ENCODE peak calls at places on chromosome 9, in nine cellular contexts. R is neural crest cell, T is astrocyte of the spinal cord, O is Panc1, X is AG10803, Q is endothelial cell, P is stomach, Z is type B pancreatic cell, B is prostate gland. L is an unnamed sample.

GRCh38 chr9:15738011-15738410 is 185.2 kb downstream of the CCDC171 start:
- DNase-seq in B (no peak), T (peak), R (no peak), Q (no peak), X (no peak), Z (no peak), O (no peak), P (no peak), L (no peak)

GRCh38 chr9:6545017-6545691 is 100.4 kb downstream of the GLDC start:
- DNase-seq in Q (no peak), X (no peak), T (peak), P (no peak), O (peak), R (no peak), Z (no peak), B (no peak), L (no peak)

GRCh38 chr9:132114102-132114707 is 34.5 kb upstream of the MED27 start:
- DNase-seq in X (peak), Q (peak), T (peak), R (peak), Z (peak), P (peak), O (no peak), B (peak), L (peak)

GRCh38 chr9:105911104-105911911 is 217.0 kb downstream of the TMEM38B start:
- DNase-seq in P (no peak), Q (no peak), O (no peak), R (no peak), X (peak), T (peak), B (no peak), Z (no peak), L (no peak)

GRCh38 chr9:73269430-73270101 is 117.9 kb downstream of the ANXA1 start:
- DNase-seq in R (no peak), O (no peak), Q (no peak), B (no peak), T (peak), P (no peak), Z (no peak), X (peak), L (no peak)

GRCh38 chr9:82148849-82149544 is 160.4 kb downstream of the SPATA31D1 start:
- DNase-seq in B (no peak), T (peak), P (no peak), X (peak), Q (no peak), O (no peak), Z (no peak), R (no peak), L (no peak)

GRCh38 chr9:71924576-71924975 is 13.1 kb downstream of the C9orf85 start:
- DNase-seq in X (no peak), O (no peak), B (no peak), T (no peak), Z (no peak), P (no peak), R (no peak), Q (no peak), L (no peak)

GRCh38 chr9:138105561-138106505 is 228.3 kb downstream of the CACNA1B start:
- DNase-seq in Z (peak), R (no peak), Q (no peak), B (peak), O (no peak), X (no peak), T (no peak), P (no peak), L (peak)

GRCh38 chr9:74147906-74148305 is 349.2 kb upstream of the RORB start:
- DNase-seq in R (no peak), B (no peak), X (no peak), P (no peak), Q (no peak), Z (no peak), T (peak), O (no peak), L (no peak)

GRCh38 chr9:107078061-107078460 is 205.0 kb upstream of the RAD23B start:
- DNase-seq in R (no peak), Q (no peak), O (no peak), T (no peak), P (no peak), Z (no peak), B (no peak), X (no peak), L (no peak)

GRCh38 chr9:34710023-34710422 is at the start of gene CCL21:
- DNase-seq in B (no peak), R (no peak), Z (no peak), X (no peak), P (peak), T (no peak), Q (no peak), O (no peak), L (no peak)

GRCh38 chr9:133635506-133635902 is 659 bp upstream of the DBH start:
- DNase-seq in Z (no peak), T (no peak), P (no peak), O (no peak), B (no peak), X (no peak), R (no peak), Q (no peak), L (no peak)

GRCh38 chr9:126412945-126413344 is 86.3 kb downstream of the MVB12B start:
- DNase-seq in Z (no peak), B (no peak), T (no peak), O (no peak), P (no peak), R (no peak), Q (no peak), X (peak), L (no peak)

GRCh38 chr9:25350011-25350410 is 328.2 kb downstream of the TUSC1 start:
- DNase-seq in X (no peak), B (no peak), Z (no peak), R (no peak), P (no peak), O (no peak), Q (no peak), T (no peak), L (no peak)

GRCh38 chr9:134408939-134409737 is 82.9 kb downstream of the RXRA start:
- DNase-seq in B (no peak), R (no peak), Z (no peak), X (no peak), O (no peak), P (no peak), Q (no peak), T (no peak), L (no peak)

GRCh38 chr9:93859431-93860215 is 95.5 kb downstream of the BARX1 start:
- DNase-seq in P (no peak), R (no peak), O (no peak), Z (no peak), T (no peak), B (no peak), Q (no peak), X (no peak), L (peak)
- TF ChIP-seq CTCF in P (no peak), R (no peak), O (peak), Z (no peak), T (no peak), B (no peak), Q (no peak), X (no peak), L (no peak)

GRCh38 chr9:22308177-22308576 is 138.4 kb upstream of the DMRTA1 start:
- DNase-seq in X (no peak), R (no peak), P (no peak), T (no peak), Q (no peak), Z (no peak), O (no peak), B (no peak), L (no peak)
- TF ChIP-seq CTCF in X (no peak), R (peak), P (no peak), T (no peak), Q (peak), Z (no peak), O (no peak), B (no peak), L (no peak)

GRCh38 chr9:79312686-79313421 is 258.9 kb upstream of the TLE4 start:
- DNase-seq in Q (no peak), P (no peak), T (no peak), Z (no peak), X (no peak), R (no peak), B (no peak), O (no peak), L (no peak)
- TF ChIP-seq CTCF in Q (no peak), P (no peak), T (no peak), Z (no peak), X (no peak), R (no peak), B (no peak), O (no peak), L (no peak)

DNA sequence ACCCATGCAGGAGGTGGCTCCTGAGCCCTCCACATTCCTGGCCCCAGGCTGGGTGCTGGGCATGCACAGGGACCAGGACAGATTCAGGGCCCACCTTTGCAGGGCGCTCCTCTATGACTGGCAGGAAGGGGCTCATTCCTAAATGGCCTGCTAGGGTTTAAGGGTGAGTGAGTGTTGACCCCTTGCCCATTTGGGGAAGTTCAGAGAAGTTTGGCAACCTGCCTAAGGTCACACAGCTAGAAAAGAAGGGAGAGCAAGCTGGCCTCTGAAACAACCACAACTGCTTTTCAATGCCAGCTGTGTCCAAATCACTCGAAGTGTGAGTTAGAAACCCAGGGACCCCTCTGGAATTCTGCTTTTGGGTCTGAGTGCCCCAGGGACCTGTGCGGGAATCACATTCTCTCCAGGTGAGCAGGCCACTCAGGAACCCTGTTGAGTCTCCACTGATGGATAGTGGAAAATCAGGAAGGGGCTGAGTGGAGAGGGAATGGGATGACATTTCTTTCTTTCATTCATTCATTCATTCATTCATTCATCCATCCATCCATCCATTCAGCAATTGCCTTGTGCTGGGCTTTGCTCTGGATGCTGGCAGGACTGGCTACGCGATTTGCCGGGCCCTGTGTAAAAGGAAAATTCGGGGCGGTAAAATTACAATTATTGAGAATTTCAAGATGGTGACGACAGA is 191.9 kb downstream of the C9orf50 start:
- DNase-seq in B (no peak), T (no peak), P (no peak), Q (no peak), O (no peak), Z (no peak), X (no peak), R (no peak), L (no peak)
- TF ChIP-seq CTCF in B (no peak), T (no peak), P (no peak), Q (no peak), O (no peak), Z (no peak), X (no peak), R (no peak), L (no peak)

DNA sequence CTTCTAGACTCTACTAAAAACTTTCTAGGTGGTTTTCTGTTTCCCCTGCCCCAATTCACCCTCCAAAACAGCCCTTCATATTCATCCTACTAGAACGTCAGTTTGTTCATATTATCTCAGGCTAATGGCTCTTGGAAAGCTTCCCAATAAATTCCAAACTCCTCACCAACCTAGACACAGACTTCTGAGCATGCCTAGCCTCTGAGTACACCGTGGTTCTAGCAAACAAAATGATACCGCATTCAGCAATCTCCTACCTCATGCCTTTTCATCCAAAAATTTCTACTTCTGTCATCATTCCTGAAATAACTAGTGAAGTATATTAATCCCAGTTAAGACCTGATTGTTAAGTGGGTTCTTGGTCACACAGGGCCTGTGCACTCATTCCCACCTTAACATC is 46.5 kb upstream of the NR5A1 start:
- DNase-seq in B (no peak), O (no peak), X (peak), R (no peak), T (peak), Z (no peak), P (no peak), Q (no peak), L (no peak)
- TF ChIP-seq CTCF in B (no peak), O (no peak), X (no peak), R (no peak), T (no peak), Z (no peak), P (no peak), Q (no peak), L (no peak)

L was measured in GM10248.